ENCODE peak calls at places on chromosomes 4 and X, in five cellular contexts. N, P, R, M and K are unnamed samples.

GRCh38 chr4:22483551-22483981 is 32.3 kb downstream of the ADGRA3 start:
- DNase-seq in N (no peak), R (no peak), P (no peak), M (no peak), K (no peak)

GRCh38 chr4:168515222-168516011 is 18.6 kb downstream of the PALLD start:
- DNase-seq in N (no peak), P (no peak), M (no peak), R (no peak), K (peak)

GRCh38 chr4:10730590-10730989 is 46.0 kb upstream of the CLNK start:
- DNase-seq in R (no peak), P (no peak), M (no peak), N (no peak), K (no peak)

GRCh38 chrX:140967036-140967435 is 35.4 kb upstream of the SPANXB1 start:
- DNase-seq in R (no peak), P (no peak), M (no peak), N (no peak), K (no peak)

GRCh38 chr4:86870442-86871069 is 21.4 kb upstream of the SLC10A6 start:
- DNase-seq in M (no peak), N (no peak), P (no peak), R (no peak), K (no peak)

GRCh38 chr4:169058312-169058711 is 48.3 kb upstream of the CBR4 start:
- DNase-seq in N (no peak), P (no peak), R (no peak), M (no peak), K (no peak)

GRCh38 chr4:99635601-99636000 is 22.0 kb downstream of the C4orf54 start:
- DNase-seq in M (no peak), P (no peak), N (no peak), R (no peak), K (no peak)

GRCh38 chr4:22334155-22334554 is 181.7 kb downstream of the ADGRA3 start:
- DNase-seq in N (no peak), M (no peak), R (no peak), P (no peak), K (no peak)

GRCh38 chr4:23904639-23905061 is 14.8 kb upstream of the PPARGC1A start:
- DNase-seq in R (no peak), M (no peak), P (peak), N (no peak), K (no peak)

GRCh38 chr4:147090486-147090885 is 144.8 kb upstream of the TTC29 start:
- DNase-seq in R (no peak), N (no peak), P (no peak), M (no peak), K (no peak)

GRCh38 chrX:103691059-103691458 is 4.6 kb upstream of the MORF4L2 start:
- DNase-seq in P (no peak), M (no peak), R (no peak), N (no peak), K (no peak)